ENCODE peak calls at places on chromosomes 12 and 14, in six cellular contexts. T, J, A, W, O and E are unnamed samples.

GRCh38 chr12:90841336-90841735 is 113.6 kb downstream of the CCER1 start:
- DNase-seq in T (no peak), J (no peak), A (no peak), W (no peak), O (no peak), E (no peak)

GRCh38 chr12:122976648-122976975 is 1.6 kb downstream of the OGFOD2 start:
- DNase-seq in T (no peak), J (no peak), A (no peak), W (no peak), O (no peak), E (no peak)

GRCh38 chr12:95117178-95117599 is 43.8 kb upstream of the NR2C1 start:
- DNase-seq in T (peak; percentile 75), J (no peak), A (peak; percentile 80), W (peak; percentile 51), O (peak; percentile 82), E (peak; percentile 35)

GRCh38 chr14:101135796-101136742 is 232.5 kb upstream of the RTL1 start:
- DNase-seq in T (no peak), J (no peak), A (no peak), W (no peak), O (no peak), E (no peak)

GRCh38 chr12:133057446-133057845 is 20.1 kb downstream of the ZNF84 start:
- DNase-seq in T (peak; percentile 2), J (no peak), A (peak; percentile 10), W (no peak), O (no peak), E (no peak)

GRCh38 chr12:47888127-47888819 is 16.5 kb downstream of the VDR start:
- DNase-seq in T (no peak), J (no peak), A (no peak), W (no peak), O (no peak), E (no peak)

GRCh38 chr14:85122690-85123089 is 407.3 kb upstream of the FLRT2 start:
- DNase-seq in T (peak; percentile 46), J (no peak), A (peak; percentile 61), W (no peak), O (no peak), E (no peak)

GRCh38 chr14:92491782-92492181 is 21.8 kb upstream of the RIN3 start:
- DNase-seq in T (no peak), J (no peak), A (no peak), W (no peak), O (no peak), E (no peak)

GRCh38 chr12:108063192-108063591 is 65.9 kb upstream of the WSCD2 start:
- DNase-seq in T (no peak), J (no peak), A (no peak), W (no peak), O (peak; percentile 13), E (peak; percentile 27)

GRCh38 chr12:4034926-4035325 is 161.7 kb upstream of the PARP11 start:
- DNase-seq in T (peak; percentile 59), J (no peak), A (peak; percentile 64), W (no peak), O (no peak), E (no peak)

GRCh38 chr14:93318927-93319326 is 13.9 kb downstream of the BTBD7 start:
- DNase-seq in T (peak; percentile 30), J (no peak), A (peak; percentile 72), W (no peak), O (no peak), E (no peak)

GRCh38 chr12:133058203-133059125 is 21.2 kb downstream of the ZNF84 start:
- DNase-seq in T (peak; percentile 2), J (no peak), A (peak; percentile 19), W (no peak), O (peak; percentile 2), E (no peak)

GRCh38 chr12:130715996-130716917 is at the start of gene RIMBP2:
- DNase-seq in T (peak; percentile 1), J (peak; percentile 83), A (peak; percentile 0), W (peak; percentile 61), O (no peak), E (peak; percentile 68)

GRCh38 chr14:94174622-94175402 is 690 bp downstream of the PPP4R4 start:
- DNase-seq in T (no peak), J (peak; percentile 58), A (no peak), W (peak; percentile 72), O (no peak), E (peak; percentile 46)

GRCh38 chr14:72679106-72679505 is 214.8 kb downstream of the DPF3 start:
- DNase-seq in T (peak; percentile 52), J (no peak), A (no peak), W (no peak), O (no peak), E (no peak)

GRCh38 chr12:52526511-52526951 is 6.3 kb upstream of the KRT5 start:
- DNase-seq in T (no peak), J (peak; percentile 23), A (no peak), W (peak; percentile 40), O (no peak), E (no peak)

GRCh38 chr12:131471946-131472732 is 238.8 kb upstream of the SFSWAP start:
- DNase-seq in T (no peak), J (peak; percentile 41), A (no peak), W (no peak), O (no peak), E (no peak)

GRCh38 chr14:56244138-56244789 is 126.1 kb downstream of the PELI2 start:
- DNase-seq in T (peak; percentile 94), J (no peak), A (no peak), W (no peak), O (peak; percentile 5), E (no peak)

DNA sequence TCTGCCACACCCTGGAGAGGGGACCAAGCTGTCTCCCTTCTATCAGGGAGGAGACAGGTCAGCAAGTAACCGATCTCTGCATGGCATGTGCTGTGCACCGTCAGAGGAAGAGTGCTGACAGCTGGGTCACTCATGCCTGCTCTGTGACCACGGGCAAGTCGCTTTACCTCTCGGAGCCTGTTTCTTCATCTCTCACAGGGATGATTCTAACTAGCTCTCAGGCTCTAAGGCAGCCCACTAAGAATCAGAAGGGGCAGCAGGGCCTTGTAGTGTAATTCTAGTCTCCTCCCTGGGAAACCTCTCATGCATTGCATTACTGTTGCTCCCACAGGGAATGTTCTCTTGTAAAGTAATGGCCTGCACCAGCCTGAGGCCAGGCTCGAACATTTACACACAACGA is 11.9 kb downstream of the CD9 start:
- DNase-seq in T (no peak), J (no peak), A (peak; percentile 61), W (no peak), O (no peak), E (no peak)
- H4K91ac ChIP-seq in T (peak overlapping the region; percentile 71), J (no peak overlapping the region), A (peak overlapping the region; percentile 47), W (no peak overlapping the region), O (no peak overlapping the region), E (no peak overlapping the region)

GRCh38 chr12:2893007-2893406 is 2.3 kb downstream of the TULP3 start:
- DNase-seq in T (peak; percentile 92), J (no peak), A (peak; percentile 84), W (no peak), O (peak; percentile 56), E (no peak)

GRCh38 chr12:2891240-2892053 is 756 bp downstream of the TULP3 start:
- DNase-seq in T (peak; percentile 61), J (peak; percentile 76), A (peak; percentile 78), W (no peak), O (peak; percentile 72), E (peak; percentile 47)

GRCh38 chr12:2890001-2890387 is 697 bp upstream of the TULP3 start:
- DNase-seq in T (no peak), J (no peak), A (no peak), W (no peak), O (no peak), E (no peak)

GRCh38 chr12:2890388-2891239 is at the start of gene TULP3:
- DNase-seq in T (peak; percentile 96), J (peak; percentile 99), A (peak; percentile 98), W (peak; percentile 98), O (peak; percentile 99), E (peak; percentile 98)

DNA sequence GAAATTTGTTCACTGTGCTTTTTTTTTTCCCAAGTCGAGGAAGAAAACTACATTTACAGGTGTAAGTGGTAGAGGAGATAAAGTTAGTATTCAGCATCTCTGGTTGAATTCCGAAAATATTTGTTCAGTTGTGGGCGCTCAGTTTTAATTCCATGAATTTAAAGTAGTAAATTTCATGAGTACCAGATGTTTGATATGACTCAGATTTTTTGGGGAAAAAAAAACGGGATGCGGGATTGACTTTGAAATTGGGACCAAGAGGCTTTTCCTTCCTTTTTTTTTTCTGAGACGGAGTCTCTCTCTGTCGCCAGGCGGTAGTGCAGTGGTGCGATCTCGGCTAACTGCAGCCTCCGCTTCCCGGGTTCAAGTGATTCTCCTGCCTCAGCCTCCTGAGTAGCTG is 1.6 kb downstream of the TULP3 start:
- DNase-seq in T (no peak), J (no peak), A (no peak), W (no peak), O (no peak), E (no peak)
- H4K91ac ChIP-seq in T (no peak overlapping the region), J (no peak overlapping the region), A (no peak overlapping the region), W (no peak overlapping the region), O (no peak overlapping the region), E (no peak overlapping the region)

GRCh38 chr12:88188180-88188579 is 46.1 kb downstream of the TMTC3 start:
- DNase-seq in T (peak; percentile 44), J (no peak), A (no peak), W (no peak), O (peak; percentile 57), E (no peak)
- H4K91ac ChIP-seq in T (no peak overlapping the region), J (no peak overlapping the region), A (no peak overlapping the region), W (no peak overlapping the region), O (no peak overlapping the region), E (no peak overlapping the region)

GRCh38 chr14:105866841-105867321 is 340.5 kb downstream of the TMEM121 start:
- DNase-seq in T (no peak), J (no peak), A (no peak), W (no peak), O (no peak), E (no peak)

GRCh38 chr14:105864651-105865265 is 338.4 kb downstream of the TMEM121 start:
- DNase-seq in T (no peak), J (no peak), A (no peak), W (no peak), O (no peak), E (no peak)

GRCh38 chr14:105867961-105868599 is 341.7 kb downstream of the TMEM121 start:
- DNase-seq in T (no peak), J (no peak), A (no peak), W (no peak), O (no peak), E (no peak)

GRCh38 chr14:105865266-105865903 is 339.0 kb downstream of the TMEM121 start:
- DNase-seq in T (no peak), J (peak; percentile 9), A (no peak), W (no peak), O (no peak), E (no peak)

DNA sequence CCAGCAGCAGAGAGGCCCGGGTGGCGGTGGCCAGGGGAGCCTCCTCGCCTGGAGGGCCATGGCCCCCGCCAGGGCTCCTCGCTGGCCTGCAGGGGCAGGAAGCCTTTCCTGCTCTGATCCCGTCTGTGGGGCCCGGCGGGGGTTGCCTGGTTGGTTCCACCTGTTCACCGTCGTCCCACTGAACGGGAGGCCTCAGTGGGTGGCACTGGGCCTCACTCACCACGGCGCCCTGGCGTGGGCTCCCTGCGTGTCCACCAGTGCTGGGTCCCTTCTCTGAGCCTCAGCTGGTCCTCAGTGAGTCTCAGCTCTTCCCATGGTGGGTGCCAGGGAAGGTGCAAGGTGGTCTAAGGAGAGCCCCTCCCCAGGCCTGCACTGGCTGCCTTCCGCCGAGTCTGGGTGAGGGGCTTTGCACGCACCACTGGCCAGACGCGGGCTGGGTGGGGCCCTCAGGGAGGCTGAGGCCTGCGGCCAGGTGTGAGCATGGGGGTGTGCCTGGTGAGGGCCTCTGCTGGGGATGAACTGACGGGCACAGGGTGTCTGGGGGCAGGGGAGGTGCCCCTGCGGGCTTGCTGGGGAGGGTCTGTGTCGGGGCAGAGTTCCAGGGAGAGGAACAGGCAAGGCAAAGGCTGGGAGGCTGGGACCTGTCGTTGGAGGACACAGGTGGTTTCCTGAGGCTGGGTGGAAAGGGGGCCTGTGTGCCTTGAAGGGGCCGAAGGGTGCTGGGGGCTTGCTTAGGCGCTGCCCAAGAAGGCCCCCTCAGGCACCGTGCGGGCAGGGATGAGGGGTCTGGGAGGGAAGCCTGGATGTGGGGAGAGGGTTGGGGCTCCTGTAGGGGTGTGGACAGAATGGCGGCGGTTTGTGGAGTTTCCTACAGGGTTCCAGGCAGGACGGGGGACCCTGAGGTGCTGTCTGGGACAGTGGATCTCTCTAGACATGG is 339.8 kb downstream of the TMEM121 start:
- DNase-seq in T (no peak), J (no peak), A (no peak), W (no peak), O (no peak), E (no peak)
- H4K91ac ChIP-seq in T (no peak overlapping the region), J (no peak overlapping the region), A (peak overlapping the region; percentile 48), W (no peak overlapping the region), O (no peak overlapping the region), E (no peak overlapping the region)